ENCODE peak calls at places on chromosomes 1 and 21, in eight cellular contexts. L, B, A, X, E, Z, I and R are unnamed samples.

GRCh38 chr1:159197767-159198557 is 6.7 kb upstream of the ACKR1 start:
- DNase-seq in L (peak), X (peak), I (peak), E (peak), Z (no peak), B (peak), A (peak), R (peak)

GRCh38 chr1:101300916-101301315 is 64.1 kb downstream of the S1PR1 start:
- DNase-seq in L (no peak), B (no peak), A (no peak), X (no peak), I (no peak), Z (no peak), E (no peak), R (no peak)

GRCh38 chr1:235358899-235359298 is 8.3 kb upstream of the TBCE start:
- DNase-seq in Z (no peak), E (no peak), L (no peak), X (no peak), B (no peak), A (no peak), I (no peak), R (no peak)

GRCh38 chr1:196400478-196401453 is 207.5 kb downstream of the KCNT2 start:
- DNase-seq in X (peak), Z (no peak), L (peak), E (peak), I (no peak), B (peak), A (no peak), R (no peak)

GRCh38 chr1:115877511-115877910 is 36.6 kb upstream of the NHLH2 start:
- DNase-seq in X (no peak), Z (no peak), A (peak), B (no peak), E (no peak), L (no peak), I (no peak), R (no peak)

GRCh38 chr1:114124644-114125043 is 29.0 kb downstream of the SYT6 start:
- DNase-seq in L (no peak), Z (no peak), E (no peak), B (no peak), A (no peak), I (no peak), X (no peak), R (no peak)

GRCh38 chr1:162022626-162023025 is 1.0 kb downstream of the OLFML2B start:
- DNase-seq in Z (no peak), L (no peak), I (no peak), X (no peak), B (no peak), A (no peak), E (no peak), R (no peak)

GRCh38 chr1:161071886-161072371 is 2.2 kb upstream of the ARHGAP30 start:
- DNase-seq in B (peak), Z (no peak), L (peak), A (no peak), I (no peak), E (peak), X (peak), R (peak)

GRCh38 chr1:64495878-64496277 is 25.9 kb downstream of the CACHD1 start:
- DNase-seq in L (no peak), E (no peak), A (peak), X (no peak), I (no peak), Z (no peak), B (no peak), R (no peak)

GRCh38 chr21:41895643-41896493 is 16.7 kb upstream of the PRDM15 start:
- DNase-seq in L (no peak), I (no peak), Z (no peak), A (no peak), B (no peak), E (no peak), X (no peak), R (peak)